ENCODE peak calls at places on chromosomes 13 and 19, in five cellular contexts. L is A549; T is renal cortical epithelial cell; A is stimulated activated CD4-positive, alpha-beta T cell treated with anti-CD3 and anti-CD28 coated beads, Interleukin-1b, Interleukin-23, amount 100 ng/mL, for 1 hour; P is NCI-H446. B is an unnamed sample.

GRCh38 chr13:37618554-37618953 is 20.0 kb upstream of the POSTN start:
- DNase-seq in L (no peak), P (no peak), T (peak), A (no peak), B (peak)

GRCh38 chr13:102198418-102199322 is 203.2 kb downstream of the FGF14 start:
- DNase-seq in T (peak), L (no peak), P (no peak), A (no peak), B (no peak)

GRCh38 chr19:48842744-48843162 is 6.5 kb upstream of the HSD17B14 start:
- DNase-seq in T (peak), A (no peak), L (peak), P (peak), B (peak)

GRCh38 chr13:78022164-78022877 is 103.7 kb upstream of the EDNRB start:
- DNase-seq in T (peak), P (no peak), L (no peak), A (no peak), B (peak)

GRCh38 chr13:113887700-113888201 is 23.9 kb upstream of the GAS6 start:
- DNase-seq in P (no peak), L (no peak), A (no peak), T (peak), B (no peak)

GRCh38 chr19:46350029-46350757 is 3.3 kb downstream of the PPP5C start:
- DNase-seq in P (peak), T (no peak), A (no peak), L (no peak), B (no peak)

GRCh38 chr19:17333611-17334413 is 843 bp downstream of the ANO8 start:
- DNase-seq in P (no peak), L (peak), A (peak), T (peak), B (peak)

GRCh38 chr13:34465423-34465922 is 476.6 kb upstream of the NBEA start:
- DNase-seq in P (no peak), T (no peak), A (no peak), L (no peak), B (no peak)

GRCh38 chr13:39773833-39774232 is 118.4 kb downstream of the COG6 start:
- DNase-seq in P (no peak), T (no peak), L (no peak), A (no peak), B (no peak)

GRCh38 chr13:45826741-45827140 is 24.8 kb downstream of the SIAH3 start:
- DNase-seq in P (no peak), L (no peak), T (no peak), A (no peak), B (no peak)

GRCh38 chr13:46490129-46490528 is 62.8 kb upstream of the LRCH1 start:
- DNase-seq in P (no peak), A (no peak), L (no peak), T (no peak), B (no peak)

GRCh38 chr13:20390526-20391175 is 135.0 kb downstream of the CRYL1 start:
- DNase-seq in A (no peak), T (no peak), L (no peak), P (no peak), B (no peak)

GRCh38 chr13:113420833-113421600 is 32.3 kb downstream of the ADPRHL1 start:
- DNase-seq in P (no peak), L (peak), T (no peak), A (no peak), B (no peak)